ENCODE peak calls at places on chromosomes 4 and X, in seven cellular contexts. Z, Y, G, F, T, S and U are unnamed samples.

GRCh38 chr4:7788687-7789425 is 150.8 kb downstream of the AFAP1 start:
- DNase-seq in Z (no peak), Y (no peak), G (no peak), F (no peak), T (no peak), S (peak; percentile 76), U (no peak)

GRCh38 chr4:6909970-6910339 is 329 bp downstream of the TBC1D14 start:
- DNase-seq in Z (no peak), Y (no peak), G (no peak), F (peak; percentile 26), T (peak; percentile 63), S (peak; percentile 89), U (no peak)

GRCh38 chr4:164531336-164531735 is 222.6 kb upstream of the SMIM31 start:
- DNase-seq in Z (no peak), Y (no peak), G (no peak), F (no peak), T (no peak), S (no peak), U (no peak)

GRCh38 chr4:119579823-119580222 is 48.8 kb downstream of the PDE5A start:
- DNase-seq in Z (no peak), Y (no peak), G (no peak), F (no peak), T (no peak), S (no peak), U (no peak)

GRCh38 chrX:123909498-123909897 is 49.6 kb downstream of the XIAP start:
- DNase-seq in Z (no peak), Y (no peak), G (no peak), F (no peak), T (no peak), S (no peak), U (no peak)

GRCh38 chr4:38099908-38100407 is 139.8 kb downstream of the PTTG2 start:
- DNase-seq in Z (no peak), Y (peak; percentile 67), G (no peak), F (no peak), T (no peak), S (no peak), U (peak; percentile 84)

GRCh38 chr4:5027366-5027765 is 8.1 kb upstream of the CYTL1 start:
- DNase-seq in Z (no peak), Y (no peak), G (no peak), F (no peak), T (no peak), S (no peak), U (no peak)

GRCh38 chr4:107877361-107877760 is 52.6 kb downstream of the SGMS2 start:
- DNase-seq in Z (no peak), Y (no peak), G (no peak), F (no peak), T (no peak), S (no peak), U (no peak)

GRCh38 chrX:51891821-51892551 is 1.4 kb upstream of the MAGED1 start:
- DNase-seq in Z (no peak), Y (peak; percentile 80), G (peak; percentile 58), F (no peak), T (no peak), S (peak; percentile 78), U (peak; percentile 7)

GRCh38 chr4:174869334-174869733 is 40.3 kb upstream of the GLRA3 start:
- DNase-seq in Z (no peak), Y (no peak), G (no peak), F (no peak), T (no peak), S (no peak), U (no peak)